ENCODE peak calls at places on chromosomes 5 and 9, in ten cellular contexts. C, S, K, I, N, Y, O, W, P and M are unnamed samples.

GRCh38 chr5:53362521-53362941 is 117.9 kb upstream of the FST start:
- DNase-seq in C (no peak), S (no peak), K (no peak), I (no peak), N (peak; percentile 60), Y (no peak), O (no peak), W (peak; percentile 37), P (no peak), M (no peak)

GRCh38 chr5:136984772-136985455 is 514.2 kb downstream of the SPOCK1 start:
- DNase-seq in C (no peak), S (peak; percentile 63), K (no peak), I (no peak), N (no peak), Y (no peak), O (no peak), W (no peak), P (no peak), M (no peak)

GRCh38 chr5:161549106-161549505 is 2.6 kb upstream of the GABRB2 start:
- DNase-seq in C (no peak), S (peak; percentile 46), K (no peak), I (peak; percentile 30), N (no peak), Y (no peak), O (no peak), W (no peak), P (no peak), M (no peak)

GRCh38 chr9:114442022-114442421 is 54.2 kb upstream of the AKNA start:
- DNase-seq in C (no peak), S (no peak), K (no peak), I (no peak), N (no peak), Y (no peak), O (no peak), W (no peak), P (no peak), M (no peak)

GRCh38 chr9:37104183-37104889 is 16.0 kb upstream of the ZCCHC7 start:
- DNase-seq in C (no peak), S (no peak), K (no peak), I (peak; percentile 62), N (no peak), Y (no peak), O (no peak), W (no peak), P (no peak), M (no peak)

GRCh38 chr9:33934188-33934878 is 114.4 kb downstream of the UBAP2 start:
- DNase-seq in C (no peak), S (no peak), K (no peak), I (no peak), N (no peak), Y (no peak), O (no peak), W (no peak), P (no peak), M (no peak)

GRCh38 chr9:27117489-27118135 is 8.6 kb downstream of the TEK start:
- DNase-seq in C (no peak), S (no peak), K (no peak), I (peak; percentile 18), N (peak; percentile 59), Y (no peak), O (no peak), W (peak; percentile 6), P (no peak), M (no peak)

GRCh38 chr9:123536455-123536868 is 180.5 kb downstream of the CRB2 start:
- DNase-seq in C (no peak), S (no peak), K (no peak), I (no peak), N (no peak), Y (no peak), O (no peak), W (no peak), P (no peak), M (no peak)

GRCh38 chr9:106920701-106921283 is 57.8 kb downstream of the ZNF462 start:
- DNase-seq in C (no peak), S (no peak), K (no peak), I (peak; percentile 67), N (peak; percentile 46), Y (no peak), O (no peak), W (no peak), P (no peak), M (no peak)

GRCh38 chr9:123349691-123350480 is 6.1 kb upstream of the CRB2 start:
- DNase-seq in C (peak; percentile 17), S (peak; percentile 62), K (peak; percentile 79), I (peak; percentile 81), N (peak; percentile 66), Y (peak; percentile 30), O (peak; percentile 49), W (peak; percentile 88), P (peak; percentile 50), M (peak; percentile 58)

GRCh38 chr5:114969482-114969881 is 200.2 kb downstream of the TRIM36 start:
- DNase-seq in C (no peak), S (no peak), K (no peak), I (no peak), N (no peak), Y (no peak), O (no peak), W (no peak), P (no peak), M (no peak)

GRCh38 chr5:153619706-153620105 is 129.2 kb downstream of the GRIA1 start:
- DNase-seq in C (no peak), S (no peak), K (no peak), I (peak; percentile 11), N (no peak), Y (no peak), O (no peak), W (no peak), P (no peak), M (no peak)

GRCh38 chr9:95724253-95724991 is 151.1 kb upstream of the ERCC6L2 start:
- DNase-seq in C (no peak), S (no peak), K (no peak), I (no peak), N (no peak), Y (no peak), O (peak; percentile 19), W (no peak), P (no peak), M (no peak)

GRCh38 chr9:69171049-69171448 is 3.0 kb upstream of the TJP2 start:
- DNase-seq in C (no peak), S (no peak), K (no peak), I (peak; percentile 50), N (peak; percentile 38), Y (no peak), O (no peak), W (no peak), P (no peak), M (no peak)

GRCh38 chr5:58497956-58498942 is 7.0 kb downstream of the GAPT start:
- DNase-seq in C (no peak), S (peak; percentile 33), K (peak; percentile 60), I (peak; percentile 51), N (peak; percentile 59), Y (no peak), O (no peak), W (peak; percentile 28), P (no peak), M (peak; percentile 14)

GRCh38 chr5:118043531-118043930 is 944.8 kb downstream of the DTWD2 start:
- DNase-seq in C (no peak), S (no peak), K (no peak), I (no peak), N (no peak), Y (no peak), O (no peak), W (no peak), P (no peak), M (no peak)

GRCh38 chr5:168342151-168342825 is 50.8 kb downstream of the WWC1 start:
- DNase-seq in C (no peak), S (no peak), K (no peak), I (no peak), N (no peak), Y (no peak), O (no peak), W (no peak), P (no peak), M (no peak)

GRCh38 chr9:86585422-86586143 is 231.4 kb upstream of the TUT7 start:
- DNase-seq in C (no peak), S (no peak), K (no peak), I (peak; percentile 37), N (no peak), Y (no peak), O (no peak), W (no peak), P (no peak), M (no peak)

GRCh38 chr9:134629061-134629585 is 12.5 kb upstream of the COL5A1 start:
- DNase-seq in C (no peak), S (no peak), K (no peak), I (no peak), N (no peak), Y (no peak), O (no peak), W (no peak), P (peak; percentile 37), M (no peak)

GRCh38 chr9:77018058-77019009 is 1.1 kb upstream of the FOXB2 start:
- DNase-seq in C (no peak), S (no peak), K (peak; percentile 44), I (no peak), N (no peak), Y (no peak), O (no peak), W (no peak), P (no peak), M (no peak)

GRCh38 chr9:137226338-137227056 is 805 bp upstream of the RNF224 start:
- DNase-seq in C (no peak), S (no peak), K (no peak), I (no peak), N (peak; percentile 63), Y (no peak), O (no peak), W (no peak), P (no peak), M (no peak)

GRCh38 chr5:150075806-150076205 is 10.5 kb downstream of the CSF1R start:
- DNase-seq in C (no peak), S (no peak), K (peak; percentile 18), I (no peak), N (no peak), Y (no peak), O (no peak), W (no peak), P (no peak), M (no peak)

GRCh38 chr5:135662683-135663082 is 83.9 kb upstream of the CXCL14 start:
- DNase-seq in C (no peak), S (no peak), K (no peak), I (no peak), N (no peak), Y (no peak), O (no peak), W (no peak), P (no peak), M (no peak)

GRCh38 chr5:59767753-59768159 is 125.8 kb downstream of the PDE4D start:
- DNase-seq in C (no peak), S (no peak), K (no peak), I (no peak), N (no peak), Y (no peak), O (no peak), W (no peak), P (no peak), M (no peak)

GRCh38 chr9:20997503-20998076 is 33.9 kb downstream of the HACD4 start:
- DNase-seq in C (no peak), S (no peak), K (no peak), I (no peak), N (no peak), Y (no peak), O (no peak), W (no peak), P (no peak), M (no peak)

GRCh38 chr5:149775785-149776184 is 45.7 kb downstream of the PPARGC1B start:
- DNase-seq in C (no peak), S (no peak), K (peak; percentile 68), I (peak; percentile 46), N (peak; percentile 33), Y (no peak), O (no peak), W (peak; percentile 40), P (no peak), M (no peak)

GRCh38 chr9:136144450-136144849 is 25.8 kb upstream of the TMEM250 start:
- DNase-seq in C (no peak), S (no peak), K (no peak), I (no peak), N (no peak), Y (no peak), O (no peak), W (no peak), P (no peak), M (no peak)

GRCh38 chr5:2724831-2725230 is 26.6 kb downstream of the IRX2 start:
- DNase-seq in C (no peak), S (no peak), K (no peak), I (no peak), N (no peak), Y (no peak), O (no peak), W (no peak), P (no peak), M (no peak)